ENCODE peak calls at places on chromosomes 6 and 20, in five cellular contexts. A is GM23338, T is HFF-Myc, F is DND-41, U is stomach. E is an unnamed sample.

GRCh38 chr6:29483186-29483585 is 4.6 kb downstream of the MAS1L start:
- DNase-seq in T (no peak), A (no peak), U (no peak), F (no peak), E (no peak)

GRCh38 chr6:164051427-164051826 is 636.9 kb downstream of the QKI start:
- DNase-seq in T (no peak), A (no peak), F (no peak), U (no peak), E (no peak)

GRCh38 chr6:46090115-46091079 is 39.4 kb upstream of the ENPP4 start:
- DNase-seq in A (peak), F (peak), U (peak), T (peak), E (peak)

GRCh38 chr6:103893082-103893481 is 966.6 kb downstream of the HACE1 start:
- DNase-seq in A (no peak), F (no peak), T (no peak), U (no peak), E (no peak)

GRCh38 chr6:41937881-41938574 is 3.6 kb downstream of the CCND3 start:
- DNase-seq in U (no peak), T (no peak), F (peak), A (no peak), E (no peak)

GRCh38 chr6:113855500-113856010 is 1.6 kb upstream of the MARCKS start:
- DNase-seq in U (no peak), F (no peak), A (peak), T (no peak), E (no peak)

GRCh38 chr20:38447931-38448675 is 13.0 kb upstream of the SNHG17 start:
- DNase-seq in T (no peak), U (no peak), F (no peak), A (no peak), E (no peak)

GRCh38 chr6:105501246-105501645 is 98.4 kb upstream of the PREP start:
- DNase-seq in T (no peak), F (no peak), A (no peak), U (no peak), E (no peak)

GRCh38 chr20:6921717-6922386 is 154.4 kb downstream of the BMP2 start:
- DNase-seq in T (no peak), A (no peak), F (no peak), U (no peak), E (no peak)

GRCh38 chr6:43943099-43943766 is 173.2 kb downstream of the VEGFA start:
- DNase-seq in F (peak), U (no peak), T (no peak), A (no peak), E (no peak)

GRCh38 chr6:166031275-166031674 is 136.4 kb downstream of the TBXT start:
- DNase-seq in U (no peak), T (no peak), F (peak), A (no peak), E (no peak)

GRCh38 chr6:116969211-116969863 is 92.3 kb downstream of the RFX6 start:
- DNase-seq in A (peak), F (peak), U (peak), T (peak), E (no peak)

GRCh38 chr6:158910484-158911075 is 89.4 kb downstream of the RSPH3 start:
- DNase-seq in A (peak), U (peak), F (no peak), T (no peak), E (no peak)

GRCh38 chr6:88626460-88626859 is 337.0 kb downstream of the RNGTT start:
- DNase-seq in F (no peak), A (no peak), T (no peak), U (no peak), E (no peak)

GRCh38 chr20:41664584-41664983 is 46.4 kb upstream of the CHD6 start:
- DNase-seq in T (no peak), F (no peak), A (peak), U (no peak), E (no peak)

GRCh38 chr20:46307139-46307998 is 929 bp downstream of the CDH22 start:
- DNase-seq in F (peak), T (no peak), U (peak), A (peak), E (peak)

GRCh38 chr20:48661575-48662473 is 166.0 kb downstream of the PREX1 start:
- DNase-seq in A (no peak), F (no peak), U (no peak), T (no peak), E (no peak)

GRCh38 chr6:33812669-33813068 is 8.9 kb upstream of the MLN start:
- DNase-seq in F (peak), A (peak), T (no peak), U (peak), E (peak)

GRCh38 chr6:37988131-37988530 is 168.6 kb downstream of the ZFAND3 start:
- DNase-seq in F (no peak), A (no peak), T (no peak), U (no peak), E (no peak)

GRCh38 chr6:5610640-5611039 is 349.3 kb downstream of the FARS2 start:
- DNase-seq in T (no peak), F (no peak), U (no peak), A (no peak), E (no peak)
- TF ChIP-seq CTCF in T (peak), F (no peak), U (no peak), A (peak), E (peak)

DNA sequence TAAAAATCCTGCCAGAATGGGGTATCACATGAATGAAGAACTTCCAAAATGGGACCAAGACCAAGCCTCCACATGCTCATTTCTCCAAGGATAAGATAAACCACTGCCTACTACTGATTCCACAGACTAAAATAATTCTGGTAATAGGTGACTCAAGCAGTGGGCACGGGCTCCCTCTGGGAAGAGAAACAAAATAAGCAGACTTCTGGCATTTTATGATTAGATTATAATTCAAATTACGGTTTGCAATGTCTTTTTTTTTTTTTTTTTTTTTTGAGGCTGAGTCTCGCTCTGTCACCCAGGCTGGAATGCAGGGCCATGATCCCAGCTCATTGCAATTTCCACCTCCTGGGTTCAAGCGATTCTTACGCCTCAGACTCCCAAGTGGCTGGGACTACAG is 16.0 kb downstream of the UQCC1 start:
- DNase-seq in F (no peak), A (no peak), T (no peak), U (no peak), E (no peak)
- TF ChIP-seq CTCF in F (no peak), A (no peak), T (no peak), U (no peak), E (no peak)

DNA sequence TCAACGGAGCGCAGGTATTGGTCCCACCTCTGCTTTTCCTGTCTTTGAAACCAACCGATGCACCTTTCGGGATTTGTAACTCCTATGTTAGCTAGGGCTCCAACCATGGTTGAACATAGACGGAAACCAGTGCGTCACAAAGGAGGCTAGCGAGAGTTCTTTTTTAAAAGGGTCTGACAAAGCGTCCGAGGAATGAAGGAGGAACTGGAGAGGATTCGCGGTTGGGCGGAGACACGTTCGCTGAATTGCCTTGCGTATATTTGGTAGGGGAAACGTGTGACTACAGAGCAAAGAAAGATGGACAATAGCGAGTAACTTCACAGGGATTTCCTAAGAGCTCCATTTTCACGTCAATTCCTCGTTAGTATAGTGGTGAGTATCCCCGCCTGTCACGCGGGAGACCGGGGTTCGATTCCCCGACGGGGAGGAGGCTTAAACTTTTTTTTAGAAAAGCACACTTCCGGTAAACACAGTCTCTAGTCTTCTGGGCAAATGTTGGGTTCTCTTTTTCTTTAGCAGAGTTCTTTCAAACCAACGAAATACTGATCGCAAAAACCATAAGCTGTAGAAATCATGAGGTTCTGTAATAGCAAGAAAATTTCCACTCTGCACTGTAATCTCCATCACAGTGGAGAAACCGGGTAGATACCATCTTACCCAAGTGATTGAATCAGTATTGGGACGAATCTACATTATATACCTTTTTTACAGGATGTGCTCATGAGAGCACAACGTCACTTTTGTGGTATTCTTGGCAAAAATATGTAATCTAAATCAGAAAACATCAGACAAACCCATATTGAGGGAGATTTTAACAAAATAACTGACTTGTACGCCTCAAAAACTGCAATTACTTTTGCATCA is 6.6 kb upstream of the ZNF184 start:
- DNase-seq in A (peak), T (peak), U (peak), F (peak), E (peak)
- TF ChIP-seq CTCF in A (no peak), T (no peak), U (no peak), F (no peak), E (no peak)

DNA sequence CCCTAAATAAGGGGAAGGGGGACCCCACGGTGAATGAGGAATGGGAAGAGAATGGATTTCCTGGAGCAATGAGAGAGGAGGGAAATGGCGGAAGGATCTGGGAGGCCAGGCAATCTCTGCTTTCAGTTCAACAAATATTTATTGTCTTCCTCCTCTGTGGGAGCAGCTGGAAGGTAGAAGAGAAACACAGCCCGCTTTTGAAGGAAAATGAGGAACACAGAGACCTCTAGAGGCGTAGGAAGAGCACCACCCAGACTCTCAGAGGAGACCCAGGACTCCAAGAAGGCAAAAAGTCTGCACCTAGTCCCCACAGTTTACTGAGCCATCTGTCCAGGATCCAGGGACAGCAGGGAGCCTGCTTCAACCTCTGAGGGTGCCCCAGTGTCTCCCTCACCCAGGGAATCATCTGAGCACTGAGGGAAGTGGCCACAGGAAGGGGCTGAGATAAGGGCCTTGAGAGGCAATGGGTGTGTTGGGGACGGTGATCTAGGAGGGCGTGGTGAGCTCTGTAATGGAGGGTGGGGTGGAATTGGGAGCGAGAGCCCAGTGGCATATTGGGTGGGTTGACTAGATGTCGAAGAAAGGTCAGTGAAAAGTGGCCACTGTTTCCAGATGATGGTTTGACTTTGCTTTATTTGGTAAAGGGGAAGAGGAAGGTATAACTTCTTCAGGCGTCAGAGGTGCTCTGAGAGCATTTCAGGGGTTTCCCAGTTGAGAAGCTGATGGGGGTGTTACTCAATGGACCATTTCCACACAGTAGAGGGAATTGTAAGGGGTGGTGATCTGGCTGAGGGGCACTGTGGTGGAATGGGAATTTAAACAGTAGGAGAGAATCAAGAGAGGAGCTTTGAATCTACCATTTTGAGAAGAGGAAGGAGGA is 610 bp downstream of the PSORS1C1 start:
- DNase-seq in A (peak), U (no peak), F (no peak), T (no peak), E (no peak)
- TF ChIP-seq CTCF in A (peak), U (no peak), F (peak), T (peak), E (no peak)

GRCh38 chr20:61635721-61636455 is 383.8 kb downstream of the CDH4 start:
- DNase-seq in A (peak), F (no peak), T (no peak), U (no peak), E (no peak)

GRCh38 chr20:61640171-61640570 is 388.1 kb downstream of the CDH4 start:
- DNase-seq in F (no peak), A (no peak), U (no peak), T (peak), E (no peak)

GRCh38 chr20:61640846-61641245 is 388.8 kb downstream of the CDH4 start:
- DNase-seq in A (no peak), T (no peak), U (no peak), F (no peak), E (no peak)

GRCh38 chr20:61636531-61637116 is 384.6 kb downstream of the CDH4 start:
- DNase-seq in T (no peak), U (no peak), A (peak), F (no peak), E (no peak)

GRCh38 chr20:61639200-61639599 is 387.1 kb downstream of the CDH4 start:
- DNase-seq in T (no peak), F (no peak), A (no peak), U (no peak), E (no peak)
- TF ChIP-seq CTCF in T (no peak), F (peak), A (no peak), U (no peak), E (no peak)

GRCh38 chr6:1554881-1555569 is 54.7 kb upstream of the FOXC1 start:
- DNase-seq in F (no peak), U (peak), T (no peak), A (peak), E (no peak)
- TF ChIP-seq CTCF in F (no peak), U (no peak), T (peak), A (peak), E (peak)

GRCh38 chr6:80545323-80545722 is 438.9 kb downstream of the BCKDHB start:
- DNase-seq in T (no peak), U (no peak), F (no peak), A (no peak), E (no peak)

GRCh38 chr6:80544500-80545055 is 438.1 kb downstream of the BCKDHB start:
- DNase-seq in F (no peak), U (no peak), T (no peak), A (no peak), E (no peak)

GRCh38 chr6:80541886-80542285 is 435.4 kb downstream of the BCKDHB start:
- DNase-seq in T (no peak), U (no peak), A (no peak), F (no peak), E (no peak)

GRCh38 chr6:80543151-80543550 is 436.7 kb downstream of the BCKDHB start:
- DNase-seq in F (no peak), T (no peak), U (no peak), A (no peak), E (no peak)

GRCh38 chr6:80543598-80544181 is 437.2 kb downstream of the BCKDHB start:
- DNase-seq in F (no peak), T (no peak), A (peak), U (no peak), E (no peak)
- TF ChIP-seq CTCF in F (no peak), T (no peak), A (peak), U (no peak), E (no peak)

GRCh38 chr6:25042599-25042936 is 106.8 kb upstream of the RIPOR2 start:
- DNase-seq in A (peak), F (peak), U (no peak), T (no peak), E (no peak)
- TF ChIP-seq CTCF in A (peak), F (peak), U (no peak), T (no peak), E (peak)

E was measured in progenitor cell of endocrine pancreas.